ENCODE peak calls at places on chromosomes 6 and 20, in five cellular contexts. S is IMR-90, H is cardiac fibroblast, K is GM12865, Z is foreskin fibroblast. Y is an unnamed sample.

GRCh38 chr6:167547751-167548150 is 222.9 kb downstream of the TTLL2 start:
- DNase-seq in S (no peak), H (peak), K (no peak), Z (no peak), Y (no peak)

GRCh38 chr20:33442136-33443005 is 1.2 kb downstream of the SNTA1 start:
- DNase-seq in S (no peak), H (no peak), K (no peak), Z (no peak), Y (no peak)

GRCh38 chr20:34017610-34018009 is 23.9 kb downstream of the RALY start:
- DNase-seq in S (peak), H (peak), K (no peak), Z (peak), Y (peak)

GRCh38 chr6:30100585-30101422 is 12.1 kb downstream of the TRIM31 start:
- DNase-seq in S (no peak), H (no peak), K (no peak), Z (no peak), Y (no peak)

GRCh38 chr6:108455688-108456087 is 105.0 kb upstream of the FOXO3 start:
- DNase-seq in S (no peak), H (no peak), K (no peak), Z (no peak), Y (no peak)

GRCh38 chr20:23157741-23158140 is 71.6 kb upstream of the CD93 start:
- DNase-seq in S (no peak), H (no peak), K (no peak), Z (no peak), Y (no peak)

GRCh38 chr6:150030611-150031010 is 5.3 kb upstream of the RAET1L start:
- DNase-seq in S (no peak), H (no peak), K (no peak), Z (no peak), Y (no peak)

GRCh38 chr6:168675375-168675774 is 234.4 kb downstream of the SMOC2 start:
- DNase-seq in S (no peak), H (no peak), K (no peak), Z (no peak), Y (no peak)

GRCh38 chr6:54493138-54493537 is 184.9 kb downstream of the TINAG start:
- DNase-seq in S (peak), H (peak), K (no peak), Z (peak), Y (peak)

GRCh38 chr6:139925894-139926641 is 551.6 kb upstream of the CITED2 start:
- DNase-seq in S (peak), H (peak), K (no peak), Z (peak), Y (peak)

GRCh38 chr20:23125625-23126191 is 39.6 kb upstream of the CD93 start:
- DNase-seq in S (peak), H (peak), K (peak), Z (peak), Y (peak)

GRCh38 chr20:64112691-64113443 is 5.5 kb upstream of the NPBWR2 start:
- DNase-seq in S (no peak), H (no peak), K (no peak), Z (no peak), Y (no peak)

GRCh38 chr6:108621117-108621516 is 60.4 kb downstream of the FOXO3 start:
- DNase-seq in S (peak), H (peak), K (no peak), Z (peak), Y (peak)

GRCh38 chr6:26183581-26184408 is 96.6 kb downstream of the HFE start:
- DNase-seq in S (peak), H (peak), K (peak), Z (peak), Y (peak)

GRCh38 chr6:107616776-107617175 is 126.9 kb downstream of the SOBP start:
- DNase-seq in S (no peak), H (no peak), K (no peak), Z (no peak), Y (no peak)

GRCh38 chr6:70398783-70399730 is 14.3 kb upstream of the FAM135A start:
- DNase-seq in S (peak), H (peak), K (no peak), Z (no peak), Y (peak)

GRCh38 chr20:62536731-62537401 is 61.1 kb upstream of the GATA5 start:
- DNase-seq in S (peak), H (no peak), K (no peak), Z (peak), Y (no peak)

GRCh38 chr20:52313335-52313963 is 121.9 kb upstream of the ZFP64 start:
- DNase-seq in S (peak), H (peak), K (no peak), Z (no peak), Y (peak)

GRCh38 chr20:33811763-33812672 is 870 bp downstream of the CHMP4B start:
- DNase-seq in S (peak), H (peak), K (peak), Z (peak), Y (peak)

GRCh38 chr20:4601630-4602296 is 119.9 kb upstream of the PRND start:
- DNase-seq in S (no peak), H (no peak), K (no peak), Z (no peak), Y (no peak)

GRCh38 chr6:127376685-127377084 is 33.3 kb upstream of the ECHDC1 start:
- DNase-seq in S (peak), H (no peak), K (no peak), Z (peak), Y (peak)

GRCh38 chr6:42929928-42930360 is 664 bp downstream of the CNPY3 start:
- DNase-seq in S (peak), H (peak), K (peak), Z (peak), Y (peak)

GRCh38 chr20:1761116-1761515 is 103.5 kb upstream of the SIRPG start:
- DNase-seq in S (peak), H (peak), K (no peak), Z (peak), Y (peak)

GRCh38 chr20:62231292-62231691 is 7.0 kb upstream of the OSBPL2 start:
- DNase-seq in S (no peak), H (no peak), K (no peak), Z (no peak), Y (no peak)

GRCh38 chr6:7112741-7113313 is 5.1 kb downstream of the RREB1 start:
- DNase-seq in S (no peak), H (no peak), K (peak), Z (no peak), Y (no peak)

GRCh38 chr6:148175511-148176188 is 167.0 kb upstream of the SASH1 start:
- DNase-seq in S (peak), H (peak), K (no peak), Z (peak), Y (peak)

GRCh38 chr6:23659125-23659524 is 466.9 kb upstream of the NRSN1 start:
- DNase-seq in S (peak), H (peak), K (no peak), Z (no peak), Y (no peak)

GRCh38 chr6:163667372-163668060 is 253.0 kb downstream of the QKI start:
- DNase-seq in S (peak), H (peak), K (peak), Z (no peak), Y (no peak)

GRCh38 chr6:73797861-73798260 is 101.9 kb downstream of the CD109 start:
- DNase-seq in S (peak), H (peak), K (no peak), Z (no peak), Y (no peak)
- TF ChIP-seq CTCF in S (no peak), H (no peak), K (no peak), Z (no peak), Y (no peak)

GRCh38 chr20:57397693-57398108 is 6.5 kb downstream of the RBM38 start:
- DNase-seq in S (no peak), H (no peak), K (peak), Z (no peak), Y (no peak)
- H3K4me3 ChIP-seq in S (no peak), H (no peak), K (peak), Z (no peak), Y (no peak)

DNA sequence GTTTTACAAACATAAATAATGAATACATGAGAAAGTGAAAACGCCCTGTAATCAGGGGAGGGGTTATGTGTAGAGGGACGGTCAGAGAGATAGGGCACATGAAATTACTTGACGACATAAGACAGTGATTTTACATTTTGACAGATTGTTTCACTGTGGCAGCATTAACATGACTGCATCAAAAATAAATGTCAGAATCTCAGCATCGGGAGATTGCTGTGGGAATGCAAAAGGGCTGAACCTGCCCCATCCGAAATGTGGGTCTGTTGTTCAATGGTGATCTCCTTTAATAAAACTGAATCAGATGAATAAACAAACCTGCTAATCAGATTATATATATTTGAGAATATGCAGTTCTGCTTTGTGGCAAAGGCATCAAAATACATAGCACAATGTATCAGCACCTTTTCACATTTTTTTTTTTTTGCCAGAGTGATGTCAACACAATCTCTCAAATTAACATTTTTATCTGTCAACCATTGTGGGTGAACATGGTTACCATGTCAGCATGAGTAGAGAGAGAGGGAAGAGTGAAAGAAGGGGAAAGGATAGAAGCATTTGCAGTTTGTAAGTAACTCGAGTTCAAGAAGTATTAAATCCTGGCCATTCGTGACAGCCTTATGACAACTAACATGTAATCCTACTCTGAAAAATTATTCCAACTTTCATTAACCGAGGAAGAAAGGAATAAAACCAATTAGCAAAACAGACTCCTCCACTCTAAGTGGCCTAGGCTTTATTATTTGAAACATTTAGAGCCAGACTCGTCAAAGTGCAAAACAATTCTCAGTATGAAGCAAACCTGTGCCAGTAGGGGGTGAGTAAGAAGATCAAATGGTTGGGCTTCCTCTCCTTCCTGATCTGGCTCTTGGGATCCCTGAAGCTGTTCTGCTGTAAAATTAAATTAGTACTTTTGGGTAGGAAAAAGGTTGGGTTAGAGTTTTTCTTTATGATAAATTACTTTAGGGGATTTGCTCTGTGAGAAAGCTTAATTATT is 177.3 kb upstream of the MAN1A1 start:
- DNase-seq in S (no peak), H (peak), K (no peak), Z (no peak), Y (peak)
- TF ChIP-seq CTCF in S (no peak), H (peak), K (no peak), Z (no peak), Y (no peak)

GRCh38 chr6:3874069-3874468 is 24.9 kb downstream of the FAM50B start:
- DNase-seq in S (no peak), H (no peak), K (no peak), Z (no peak), Y (no peak)

GRCh38 chr6:3876866-3877265 is 27.7 kb downstream of the FAM50B start:
- DNase-seq in S (peak), H (peak), K (no peak), Z (peak), Y (peak)

GRCh38 chr6:3878048-3878666 is 29.0 kb downstream of the FAM50B start:
- DNase-seq in S (no peak), H (no peak), K (no peak), Z (no peak), Y (no peak)

GRCh38 chr6:3873051-3873450 is 23.9 kb downstream of the FAM50B start:
- DNase-seq in S (no peak), H (no peak), K (no peak), Z (peak), Y (no peak)

GRCh38 chr6:3876131-3876530 is 27.0 kb downstream of the FAM50B start:
- DNase-seq in S (no peak), H (peak), K (no peak), Z (peak), Y (peak)
- H3K4me3 ChIP-seq in S (no peak), H (no peak), K (no peak), Z (no peak), Y (no peak)

GRCh38 chr6:1726341-1726763 is 116.6 kb downstream of the FOXC1 start:
- DNase-seq in S (no peak), H (no peak), K (no peak), Z (no peak), Y (no peak)

GRCh38 chr6:1730882-1731281 is 121.2 kb downstream of the FOXC1 start:
- DNase-seq in S (no peak), H (no peak), K (no peak), Z (no peak), Y (no peak)

GRCh38 chr6:1729752-1730140 is 120.0 kb downstream of the FOXC1 start:
- DNase-seq in S (no peak), H (no peak), K (no peak), Z (no peak), Y (no peak)

GRCh38 chr6:1724616-1725015 is 114.9 kb downstream of the FOXC1 start:
- DNase-seq in S (no peak), H (peak), K (no peak), Z (no peak), Y (no peak)

DNA sequence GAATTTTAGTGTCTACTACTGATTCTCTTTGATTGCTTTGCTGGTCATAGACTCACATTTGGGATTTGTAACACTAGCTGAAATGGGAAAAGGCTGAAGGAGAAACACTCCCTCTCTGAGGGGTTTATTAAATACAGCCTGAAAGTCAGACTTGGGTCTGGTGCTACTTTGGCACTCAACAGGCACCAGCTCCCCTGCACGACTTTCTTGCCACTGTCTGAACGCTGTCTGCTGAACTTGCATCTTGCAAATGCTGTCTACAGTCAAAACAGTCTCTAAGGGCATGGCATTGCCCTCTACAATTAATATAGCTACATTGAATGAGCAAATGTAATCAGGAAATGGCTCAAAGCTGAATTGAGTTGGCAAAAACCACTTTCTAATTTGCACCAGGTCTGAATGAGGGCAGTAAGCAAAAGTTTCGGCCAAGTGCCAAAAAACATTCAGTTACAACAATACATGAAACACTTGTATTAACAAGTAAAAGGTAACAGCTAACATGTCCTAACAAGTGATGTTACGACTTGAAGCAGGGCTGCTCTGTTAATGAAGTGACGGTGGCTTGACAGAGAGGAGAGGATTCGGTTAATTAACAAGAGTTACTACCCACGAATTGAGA is 119.5 kb downstream of the FOXC1 start:
- DNase-seq in S (no peak), H (no peak), K (no peak), Z (no peak), Y (no peak)
- TF ChIP-seq CTCF in S (no peak), H (no peak), K (no peak), Z (no peak), Y (no peak)

GRCh38 chr6:36202101-36202500 is 5.6 kb downstream of the BRPF3 start:
- DNase-seq in S (no peak), H (no peak), K (no peak), Z (no peak), Y (no peak)

GRCh38 chr6:36204068-36204753 is 7.7 kb downstream of the BRPF3 start:
- DNase-seq in S (no peak), H (no peak), K (peak), Z (no peak), Y (no peak)

GRCh38 chr6:36200998-36201596 is 4.6 kb downstream of the BRPF3 start:
- DNase-seq in S (no peak), H (no peak), K (no peak), Z (no peak), Y (no peak)

GRCh38 chr6:36200154-36200891 is 3.8 kb downstream of the BRPF3 start:
- DNase-seq in S (no peak), H (no peak), K (no peak), Z (no peak), Y (no peak)

DNA sequence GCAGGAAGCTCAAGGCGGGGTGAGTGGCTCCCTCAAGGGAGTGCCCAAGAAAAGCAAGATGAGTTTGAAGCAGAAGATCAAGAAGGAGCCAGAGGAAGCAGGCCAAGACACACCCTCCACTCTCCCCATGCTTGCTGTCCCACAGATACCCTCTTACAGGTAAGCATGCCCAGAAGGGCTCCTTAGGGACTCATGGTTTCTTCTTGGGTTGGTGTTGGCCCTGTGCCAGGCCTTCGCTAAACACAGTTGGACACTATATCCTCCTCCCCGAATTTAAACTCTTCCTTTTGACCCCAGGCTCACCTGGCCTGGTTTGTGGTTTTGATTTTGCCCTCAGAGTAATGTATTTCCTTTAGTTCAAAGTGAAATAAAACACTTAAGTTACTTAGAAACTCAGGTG is 5.1 kb downstream of the BRPF3 start:
- DNase-seq in S (no peak), H (no peak), K (no peak), Z (no peak), Y (no peak)
- H3K4me3 ChIP-seq in S (no peak), H (no peak), K (no peak), Z (no peak), Y (no peak)

GRCh38 chr6:12136905-12137304 is 124.8 kb downstream of the HIVEP1 start:
- DNase-seq in S (peak), H (peak), K (no peak), Z (peak), Y (peak)

GRCh38 chr6:12134991-12135390 is 122.9 kb downstream of the HIVEP1 start:
- DNase-seq in S (no peak), H (no peak), K (no peak), Z (no peak), Y (no peak)

GRCh38 chr6:12138936-12139335 is 126.8 kb downstream of the HIVEP1 start:
- DNase-seq in S (no peak), H (no peak), K (no peak), Z (no peak), Y (no peak)

GRCh38 chr6:12138377-12138776 is 126.3 kb downstream of the HIVEP1 start:
- DNase-seq in S (no peak), H (no peak), K (no peak), Z (no peak), Y (no peak)

GRCh38 chr6:12137480-12137879 is 125.4 kb downstream of the HIVEP1 start:
- DNase-seq in S (peak), H (peak), K (no peak), Z (peak), Y (peak)
- TF ChIP-seq CTCF in S (no peak), H (no peak), K (no peak), Z (no peak), Y (no peak)

DNA sequence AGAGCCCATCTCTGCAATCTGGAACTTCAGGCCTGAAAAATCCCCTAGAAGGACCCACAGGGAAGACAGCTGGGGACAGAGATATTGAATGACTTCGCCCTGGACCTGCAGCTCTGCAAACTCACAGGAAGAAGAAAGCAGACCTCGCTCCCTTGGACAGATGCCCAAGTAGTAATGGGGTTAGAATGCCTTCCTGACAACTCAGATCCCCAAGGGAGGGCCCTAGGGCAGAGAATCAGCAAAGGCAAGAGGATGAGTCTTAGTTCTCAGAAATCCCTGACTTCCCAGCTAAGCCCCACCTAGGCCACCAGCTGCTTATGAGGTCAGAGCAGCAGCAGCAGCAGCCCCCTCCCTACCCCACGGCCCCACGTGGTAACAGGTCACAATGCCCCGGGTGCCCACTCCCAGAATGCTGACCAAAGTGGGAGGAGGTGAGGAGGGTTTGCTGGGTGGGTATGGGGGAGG is at the start of gene C20orf141:
- DNase-seq in S (peak), H (peak), K (no peak), Z (peak), Y (peak)
- H3K4me3 ChIP-seq in S (no peak), H (no peak), K (no peak), Z (no peak), Y (no peak)

GRCh38 chr6:25013249-25013648 is 77.5 kb upstream of the RIPOR2 start:
- DNase-seq in S (no peak), H (no peak), K (no peak), Z (no peak), Y (no peak)
- TF ChIP-seq CTCF in S (no peak), H (peak), K (peak), Z (no peak), Y (no peak)

GRCh38 chr6:78605909-78606446 is 261.4 kb upstream of the IRAK1BP1 start:
- DNase-seq in S (peak), H (peak), K (no peak), Z (peak), Y (peak)
- H3K4me3 ChIP-seq in S (peak), H (no peak), K (no peak), Z (peak), Y (no peak)